ENCODE peak calls at places on chromosomes 4 and X, in seven cellular contexts. Q is BE2C; A is HCT116; L is stomach; Z is heart left ventricle; Y is CD8-positive, alpha-beta memory T cell; U is CD4-positive, CD25-positive, alpha-beta regulatory T cell. V is an unnamed sample.

GRCh38 chr4:140926672-140927071 is 170.5 kb upstream of the TBC1D9 start:
- DNase-seq in Z (no peak), Q (no peak), L (no peak), U (no peak), A (no peak), Y (no peak), V (no peak)

GRCh38 chr4:168694669-168695068 is 197.8 kb downstream of the PALLD start:
- DNase-seq in Q (no peak), Y (no peak), Z (no peak), A (no peak), U (no peak), L (no peak), V (no peak)

GRCh38 chrX:79375340-79375739 is 8.2 kb upstream of the ITM2A start:
- DNase-seq in Z (no peak), A (no peak), Y (no peak), U (no peak), L (no peak), Q (no peak), V (no peak)

GRCh38 chr4:77158487-77158861 is 1.5 kb downstream of the CCNG2 start:
- DNase-seq in Q (no peak), Z (no peak), A (no peak), L (no peak), Y (no peak), U (peak; percentile 24), V (no peak)

GRCh38 chr4:157992038-157992706 is 180.7 kb downstream of the GASK1B start:
- DNase-seq in A (peak; percentile 73), Y (no peak), L (no peak), Z (peak; percentile 73), Q (peak; percentile 50), U (peak; percentile 53), V (peak; percentile 37)

GRCh38 chr4:110950721-110951120 is 327.8 kb upstream of the PITX2 start:
- DNase-seq in A (no peak), Z (no peak), Y (no peak), U (no peak), L (no peak), Q (no peak), V (no peak)

GRCh38 chrX:134144231-134144630 is 92.8 kb upstream of the CCDC160 start:
- DNase-seq in Y (no peak), A (peak; percentile 1), Z (no peak), U (peak; percentile 37), Q (no peak), L (no peak), V (no peak)

GRCh38 chr4:47462799-47463234 is 685 bp downstream of the COMMD8 start:
- DNase-seq in U (no peak), A (no peak), Y (no peak), Z (no peak), Q (no peak), L (no peak), V (no peak)

GRCh38 chr4:158094413-158095110 is 78.3 kb downstream of the GASK1B start:
- DNase-seq in U (no peak), A (peak; percentile 96), L (no peak), Z (no peak), Y (no peak), Q (no peak), V (no peak)

GRCh38 chrX:109902665-109903064 is 100.2 kb upstream of the TMEM164 start:
- DNase-seq in L (no peak), Z (no peak), U (no peak), Y (no peak), A (no peak), Q (no peak), V (no peak)

GRCh38 chr4:146095091-146095690 is 80.3 kb upstream of the LSM6 start:
- DNase-seq in Y (no peak), U (peak; percentile 52), A (peak; percentile 57), Q (peak; percentile 59), L (no peak), Z (no peak), V (peak; percentile 5)

GRCh38 chrX:53435997-53436396 is 1.8 kb upstream of the HSD17B10 start:
- DNase-seq in A (peak; percentile 51), U (peak; percentile 85), Z (peak; percentile 26), L (peak; percentile 74), Q (peak; percentile 68), Y (peak; percentile 71), V (peak; percentile 70)

GRCh38 chr4:39514888-39515401 is 12.3 kb downstream of the UGDH start:
- DNase-seq in Q (no peak), L (peak; percentile 63), U (no peak), A (peak; percentile 27), Y (no peak), Z (no peak), V (no peak)

GRCh38 chrX:103513067-103513466 is 6.2 kb downstream of the RAB40A start:
- DNase-seq in Z (no peak), L (no peak), A (no peak), U (no peak), Y (no peak), Q (no peak), V (no peak)

GRCh38 chr4:128635141-128635911 is 174.2 kb upstream of the JADE1 start:
- DNase-seq in Y (no peak), A (no peak), L (peak; percentile 97), Z (peak; percentile 86), U (no peak), Q (no peak), V (no peak)

GRCh38 chr4:66639361-66639760 is 905.9 kb downstream of the CENPC start:
- DNase-seq in Z (no peak), Y (no peak), A (no peak), U (no peak), Q (no peak), L (no peak), V (no peak)

GRCh38 chrX:444305-444704 is 57.6 kb upstream of the PPP2R3B start:
- DNase-seq in Q (no peak), Z (no peak), L (no peak), Y (no peak), A (no peak), U (no peak), V (no peak)

GRCh38 chr4:56187601-56188177 is 199.6 kb downstream of the AASDH start:
- DNase-seq in Q (no peak), L (no peak), U (no peak), A (no peak), Z (no peak), Y (no peak), V (no peak)

GRCh38 chr4:67437974-67438713 is 107.2 kb downstream of the CENPC start:
- DNase-seq in L (no peak), Z (no peak), Y (no peak), Q (no peak), U (no peak), A (no peak), V (no peak)

GRCh38 chr4:119300388-119301131 is 21.4 kb downstream of the FABP2 start:
- DNase-seq in A (peak; percentile 91), U (peak; percentile 96), L (peak; percentile 97), Q (peak; percentile 92), Z (peak; percentile 94), Y (peak; percentile 92), V (peak; percentile 91)

GRCh38 chrX:142505839-142506238 is 300.7 kb upstream of the MAGEC2 start:
- DNase-seq in Q (no peak), U (no peak), A (no peak), Y (no peak), Z (no peak), L (no peak), V (no peak)
- H3K36me3 ChIP-seq in Q (no peaks in the 10 kb centered on the region), U (no peaks in the 10 kb centered on the region), A (no peaks in the 10 kb centered on the region), Y (no peaks in the 10 kb centered on the region), Z (no peaks in the 10 kb centered on the region), L (no peaks in the 10 kb centered on the region), V (no peaks in the 10 kb centered on the region)

GRCh38 chrX:124023838-124024238 is 62.3 kb downstream of the STAG2 start:
- DNase-seq in Z (no peak), U (no peak), Q (no peak), L (no peak), Y (no peak), A (no peak), V (no peak)

GRCh38 chrX:124026529-124026928 is 65.0 kb downstream of the STAG2 start:
- DNase-seq in Y (no peak), Q (no peak), U (no peak), A (no peak), Z (no peak), L (no peak), V (no peak)

GRCh38 chrX:124030520-124030919 is 69.0 kb downstream of the STAG2 start:
- DNase-seq in L (no peak), U (no peak), Q (no peak), Y (no peak), A (no peak), Z (no peak), V (no peak)

GRCh38 chrX:124033821-124034220 is 72.3 kb downstream of the STAG2 start:
- DNase-seq in Q (no peak), Y (no peak), A (no peak), U (no peak), Z (no peak), L (no peak), V (no peak)

DNA sequence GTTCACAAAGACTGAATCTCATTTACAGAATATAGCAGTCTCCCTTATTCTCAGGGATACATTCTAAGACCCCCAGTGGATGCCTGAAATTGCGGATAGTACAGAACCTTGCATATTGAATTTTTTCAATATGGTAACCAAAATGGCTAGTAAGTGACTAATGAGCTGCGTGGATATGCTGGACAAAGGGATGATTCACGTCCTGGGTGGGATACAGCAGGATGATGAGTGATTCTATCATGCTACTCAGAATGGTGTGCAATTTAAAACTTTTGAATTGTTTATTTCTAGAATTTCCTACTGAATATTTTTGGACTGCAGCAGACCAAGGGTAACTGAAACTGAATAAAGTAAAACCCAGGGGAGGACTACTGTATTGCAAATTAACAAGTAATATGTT is 66.7 kb downstream of the STAG2 start:
- DNase-seq in L (no peak), Y (no peak), A (no peak), U (no peak), Q (no peak), Z (no peak), V (no peak)
- H3K4me1 ChIP-seq in L (no peaks in the 10 kb centered on the region), Y (peaks cover 2% of the 10 kb centered on the region), A (no peaks in the 10 kb centered on the region), U (no peaks in the 10 kb centered on the region), Q (no peaks in the 10 kb centered on the region), Z (no peaks in the 10 kb centered on the region), V (peaks cover 8% of the 10 kb centered on the region)

DNA sequence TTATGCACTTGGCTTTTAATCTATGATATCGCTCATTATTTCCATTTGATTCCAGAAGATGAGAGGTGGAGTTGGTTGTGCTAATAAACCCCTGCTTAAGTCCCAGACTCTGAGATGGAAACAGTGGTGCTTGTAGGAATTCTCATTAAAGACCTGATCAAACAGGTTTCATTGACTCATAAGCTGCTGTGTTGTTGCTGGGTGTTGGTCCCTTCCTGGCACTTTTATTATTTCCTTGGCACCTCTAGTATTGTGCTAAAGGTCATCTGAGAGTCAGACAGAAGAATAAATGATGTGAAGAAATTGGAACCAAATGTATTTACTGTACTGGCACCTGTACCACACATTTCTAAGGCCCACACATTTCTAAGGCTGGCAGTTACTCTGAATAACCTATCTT is 544.7 kb upstream of the NR3C2 start:
- DNase-seq in A (peak; percentile 38), Z (no peak), U (no peak), L (no peak), Y (no peak), Q (no peak), V (no peak)
- H3K36me3 ChIP-seq in A (no peaks in the 10 kb centered on the region), Z (no peaks in the 10 kb centered on the region), U (no peaks in the 10 kb centered on the region), L (no peaks in the 10 kb centered on the region), Y (no peaks in the 10 kb centered on the region), Q (no peaks in the 10 kb centered on the region), V (no peaks in the 10 kb centered on the region)

DNA sequence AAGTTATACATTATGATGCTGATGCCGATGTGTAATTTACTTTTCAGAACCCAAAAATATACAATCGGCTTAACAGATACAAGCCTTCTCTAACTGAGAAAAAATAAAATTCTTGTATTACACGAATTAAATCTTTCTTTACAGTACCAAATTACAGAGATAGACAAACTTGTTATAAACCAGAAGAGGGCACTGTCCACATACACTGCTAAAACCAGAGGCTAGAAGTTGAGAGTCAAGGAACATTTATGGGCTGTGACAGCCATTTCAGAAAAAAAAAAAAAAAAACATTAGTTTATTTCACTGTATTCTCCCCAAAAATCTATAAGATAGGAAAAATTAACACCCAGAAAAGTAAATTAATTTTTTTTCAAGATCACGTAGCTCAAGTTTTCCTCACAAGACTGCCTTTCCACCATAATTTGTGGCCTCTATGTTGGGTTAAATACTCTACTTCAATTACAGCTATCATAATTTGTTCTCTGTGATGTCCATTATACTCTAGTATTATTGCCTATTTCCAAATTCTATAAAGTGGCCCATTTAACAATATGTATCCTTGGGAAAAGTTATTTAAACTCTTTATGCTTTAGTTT is 12.0 kb downstream of the EREG start:
- DNase-seq in U (peak; percentile 30), L (no peak), Y (no peak), Z (no peak), Q (no peak), A (no peak), V (peak; percentile 32)
- H3K4me1 ChIP-seq in U (no peaks in the 10 kb centered on the region), L (no peaks in the 10 kb centered on the region), Y (no peaks in the 10 kb centered on the region), Z (no peaks in the 10 kb centered on the region), Q (no peaks in the 10 kb centered on the region), A (peaks cover 86% of the 10 kb centered on the region), V (no peaks in the 10 kb centered on the region)